ENCODE peak calls at places on chromosome 16, in nine cellular contexts. X, I, C, D, Q, N, M, P and T are unnamed samples.

GRCh38 chr16:963913-964695 is 6.7 kb downstream of the LMF1 start:
- DNase-seq in P (no peak), Q (no peak), M (no peak), I (no peak), X (peak), D (no peak), C (no peak), N (no peak), T (no peak)

GRCh38 chr16:4260360-4260759 is 12.5 kb downstream of the TFAP4 start:
- DNase-seq in D (no peak), P (no peak), Q (no peak), M (peak), X (peak), C (no peak), N (no peak), I (peak), T (no peak)

GRCh38 chr16:23389201-23389600 is 63.8 kb downstream of the COG7 start:
- DNase-seq in D (no peak), X (no peak), P (no peak), M (no peak), I (no peak), Q (no peak), N (no peak), C (no peak), T (no peak)

GRCh38 chr16:61858996-61859395 is 177.2 kb downstream of the CDH8 start:
- DNase-seq in N (no peak), M (no peak), C (no peak), D (no peak), P (no peak), I (no peak), Q (no peak), X (no peak), T (no peak)

GRCh38 chr16:59192551-59193199 is 458.6 kb upstream of the GOT2 start:
- DNase-seq in N (no peak), P (peak), C (peak), X (no peak), D (no peak), I (no peak), M (no peak), Q (peak), T (no peak)

GRCh38 chr16:53664724-53665345 is 38.8 kb downstream of the RPGRIP1L start:
- DNase-seq in N (no peak), P (no peak), C (no peak), D (peak), I (no peak), X (no peak), M (no peak), Q (no peak), T (no peak)

GRCh38 chr16:19700319-19700781 is 17.7 kb downstream of the KNOP1 start:
- DNase-seq in M (no peak), X (peak), N (no peak), D (no peak), P (no peak), I (no peak), Q (no peak), C (no peak), T (peak)

GRCh38 chr16:75019586-75019985 is 20.8 kb downstream of the ZNRF1 start:
- DNase-seq in Q (no peak), X (no peak), C (no peak), I (no peak), P (no peak), M (no peak), D (no peak), N (no peak), T (no peak)

GRCh38 chr16:69894675-69895074 is 56.5 kb upstream of the CLEC18A start:
- DNase-seq in M (peak), D (no peak), N (no peak), Q (no peak), X (no peak), I (no peak), C (no peak), P (no peak), T (no peak)

GRCh38 chr16:51592013-51592501 is 441.0 kb upstream of the SALL1 start:
- DNase-seq in P (no peak), X (no peak), N (no peak), D (no peak), I (no peak), C (peak), M (no peak), Q (no peak), T (no peak)

GRCh38 chr16:31875112-31875803 is 1.7 kb downstream of the ZNF267 start:
- DNase-seq in M (no peak), D (no peak), I (no peak), C (no peak), P (no peak), Q (no peak), X (no peak), N (no peak), T (no peak)

GRCh38 chr16:31874354-31875111 is 926 bp downstream of the ZNF267 start:
- DNase-seq in I (peak), P (no peak), Q (peak), X (no peak), M (no peak), N (no peak), D (peak), C (no peak), T (no peak)

GRCh38 chr16:31877876-31878642 is 4.5 kb downstream of the ZNF267 start:
- DNase-seq in Q (no peak), N (no peak), I (no peak), D (no peak), M (no peak), X (no peak), P (no peak), C (no peak), T (no peak)

GRCh38 chr16:31879937-31880321 is 6.3 kb downstream of the ZNF267 start:
- DNase-seq in I (no peak), D (no peak), P (no peak), N (no peak), Q (no peak), C (no peak), X (no peak), M (no peak), T (no peak)

DNA sequence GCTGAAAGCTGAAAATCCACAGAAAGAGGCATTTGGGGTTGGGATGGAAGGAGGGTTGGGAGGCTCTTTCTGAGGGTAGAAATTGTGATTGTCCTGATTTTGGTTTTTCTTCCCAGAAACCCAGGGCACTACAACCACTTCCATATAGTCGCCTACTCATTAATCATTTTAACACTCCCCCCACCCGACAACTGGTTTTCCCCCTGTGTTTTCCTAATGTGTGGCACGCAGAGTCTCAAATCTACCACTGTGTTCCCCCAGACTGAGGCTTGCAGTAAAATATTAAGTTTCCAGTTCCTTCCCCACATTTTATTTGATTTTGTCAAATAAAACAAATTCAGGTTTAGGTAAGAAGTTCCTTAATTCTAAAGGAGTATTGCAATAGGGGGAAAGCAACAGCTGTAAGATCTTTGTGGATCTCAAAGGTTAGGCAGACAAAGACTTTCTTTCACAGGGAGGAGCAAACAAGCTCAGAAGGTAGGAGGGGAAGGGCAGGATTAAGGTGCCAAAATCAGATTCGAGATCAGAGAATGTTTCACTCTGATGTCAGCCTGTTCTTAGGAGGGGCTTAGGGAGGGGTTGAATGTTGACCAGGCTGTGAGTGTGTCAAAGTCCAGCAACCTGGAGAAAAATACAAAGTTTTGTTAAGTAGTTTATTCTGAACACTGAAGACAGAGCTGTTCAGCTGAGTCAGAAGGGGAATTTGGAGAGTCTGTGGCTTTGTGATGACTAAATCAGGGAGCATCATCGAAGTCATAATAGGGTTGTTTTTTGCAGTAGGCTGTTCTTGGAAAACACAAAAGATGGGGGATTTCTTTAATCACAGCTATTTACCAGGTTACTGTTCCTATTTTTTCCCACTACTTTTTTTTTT is 3.6 kb downstream of the ZNF267 start:
- DNase-seq in D (peak), N (no peak), X (no peak), P (no peak), Q (no peak), C (no peak), M (no peak), I (no peak), T (no peak)
- TF ChIP-seq POLR2AphosphoS5 in D (peak), N (no peak), X (no peak), P (no peak), Q (no peak), C (no peak), M (no peak), I (no peak), T (no peak)

GRCh38 chr16:76265434-76266045 is 11.7 kb upstream of the CNTNAP4 start:
- DNase-seq in M (no peak), I (no peak), Q (peak), N (peak), D (no peak), X (peak), P (peak), C (peak), T (no peak)
- TF ChIP-seq CTCF in M (no peak), I (peak), Q (peak), N (no peak), D (peak), X (peak), P (peak), C (peak), T (no peak)

GRCh38 chr16:9112166-9112843 is 20.9 kb downstream of the HAPSTR1 start:
- DNase-seq in P (no peak), D (no peak), C (no peak), Q (no peak), I (no peak), M (no peak), N (no peak), X (no peak), T (no peak)

GRCh38 chr16:9114842-9115241 is 23.4 kb downstream of the HAPSTR1 start:
- DNase-seq in I (no peak), D (no peak), Q (no peak), M (no peak), P (no peak), N (no peak), C (no peak), X (no peak), T (no peak)

GRCh38 chr16:9114112-9114511 is 22.7 kb downstream of the HAPSTR1 start:
- DNase-seq in N (no peak), P (no peak), C (no peak), D (no peak), X (no peak), I (no peak), M (no peak), Q (no peak), T (no peak)

GRCh38 chr16:9112844-9113186 is 21.4 kb downstream of the HAPSTR1 start:
- DNase-seq in X (no peak), P (no peak), D (no peak), N (no peak), M (no peak), Q (no peak), C (no peak), I (no peak), T (no peak)

DNA sequence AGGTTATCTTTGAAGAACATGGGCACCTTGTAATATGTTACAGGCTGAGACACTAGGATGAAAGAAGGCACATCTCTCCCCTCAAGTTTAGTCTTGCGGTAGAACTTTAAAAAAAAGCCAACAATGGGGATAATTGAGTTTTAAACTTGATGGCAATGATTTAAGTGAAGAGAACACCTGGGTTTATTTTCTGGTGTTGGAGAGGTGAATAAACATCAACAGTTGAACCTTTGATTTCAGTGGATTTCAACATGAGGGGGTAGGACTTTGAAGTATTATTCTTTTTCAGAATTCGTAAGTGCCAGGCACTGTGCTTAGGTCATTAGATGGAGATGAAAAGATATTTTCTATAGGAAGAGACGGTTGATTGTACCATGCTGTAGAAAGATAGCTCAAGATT is 22.3 kb downstream of the HAPSTR1 start:
- DNase-seq in Q (no peak), D (no peak), N (no peak), M (no peak), C (no peak), X (no peak), I (no peak), P (no peak), T (no peak)
- TF ChIP-seq POLR2AphosphoS5 in Q (no peak), D (no peak), N (no peak), M (no peak), C (no peak), X (no peak), I (no peak), P (no peak), T (no peak)

GRCh38 chr16:3121843-3122467 is 9.6 kb downstream of the ZNF205 start:
- DNase-seq in Q (no peak), M (no peak), I (no peak), P (no peak), C (no peak), N (no peak), D (no peak), X (no peak), T (no peak)

GRCh38 chr16:3122926-3123570 is 10.7 kb downstream of the ZNF205 start:
- DNase-seq in M (no peak), D (no peak), N (no peak), P (no peak), X (no peak), C (no peak), Q (no peak), I (no peak), T (no peak)

GRCh38 chr16:3127745-3128144 is 7.1 kb upstream of the ZNF213 start:
- DNase-seq in X (no peak), D (no peak), N (no peak), I (no peak), P (no peak), C (peak), Q (no peak), M (no peak), T (no peak)

GRCh38 chr16:3120435-3120834 is 8.0 kb downstream of the ZNF205 start:
- DNase-seq in N (no peak), D (no peak), Q (no peak), I (no peak), M (no peak), C (no peak), P (no peak), X (no peak), T (no peak)

DNA sequence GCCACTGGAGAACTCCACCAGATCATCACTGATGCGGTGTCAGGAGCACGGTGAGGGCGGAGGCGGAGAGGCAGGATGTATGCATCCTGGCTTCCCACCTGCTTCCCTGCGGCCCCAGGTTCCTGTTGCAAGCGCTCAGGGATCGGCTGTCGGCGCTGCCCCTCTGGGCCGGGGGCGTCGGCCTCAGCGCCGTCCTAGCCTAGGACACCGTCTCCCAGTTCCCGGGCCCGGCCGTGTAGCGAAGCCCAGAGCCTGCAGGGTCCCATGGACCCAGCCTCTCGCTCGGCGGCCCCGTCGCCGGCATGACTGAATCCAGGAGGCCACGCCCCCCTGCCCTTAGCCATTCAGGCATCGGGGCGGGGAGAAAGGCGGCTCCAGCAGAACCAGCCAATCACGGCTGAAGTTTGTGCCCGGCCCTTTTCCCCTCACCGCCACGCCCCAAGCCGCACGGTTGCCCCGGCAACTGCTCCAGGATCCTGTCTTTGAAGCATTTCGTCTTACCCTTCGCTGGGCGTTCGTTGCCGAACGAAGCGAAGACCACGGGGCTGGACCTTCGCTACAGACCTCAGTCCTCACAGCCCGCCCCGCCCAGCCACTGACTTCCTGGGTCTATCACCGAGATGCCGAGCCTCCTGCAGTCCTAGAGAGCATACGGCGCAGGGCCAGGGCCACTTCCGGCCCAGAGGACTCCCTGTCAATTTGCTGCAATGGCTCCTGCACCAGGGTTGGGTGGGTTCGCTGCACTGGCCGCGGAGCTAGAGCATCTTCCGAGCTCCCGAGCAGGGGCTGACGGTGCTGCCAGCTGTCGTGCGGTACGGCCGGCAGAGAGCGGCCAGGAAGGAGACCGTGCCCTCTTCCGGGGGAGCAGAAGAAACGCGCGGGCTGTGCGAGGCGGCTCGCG is 10.6 kb upstream of the ZNF213 start:
- DNase-seq in Q (peak), I (peak), N (peak), X (peak), M (peak), C (peak), P (peak), D (peak), T (peak)
- TF ChIP-seq CTCF in Q (no peak), I (peak), N (no peak), X (no peak), M (peak), C (peak), P (peak), D (peak), T (no peak)

GRCh38 chr16:85274501-85274900 is 162.2 kb upstream of the CIBAR2 start:
- DNase-seq in N (no peak), C (no peak), M (no peak), X (no peak), D (no peak), Q (no peak), P (no peak), I (no peak), T (no peak)

GRCh38 chr16:85273293-85273692 is 161.0 kb upstream of the CIBAR2 start:
- DNase-seq in M (no peak), P (no peak), Q (no peak), D (no peak), I (no peak), X (no peak), C (no peak), N (no peak), T (no peak)

GRCh38 chr16:85270365-85270764 is 158.1 kb upstream of the CIBAR2 start:
- DNase-seq in D (no peak), N (no peak), Q (peak), P (no peak), X (no peak), C (no peak), I (no peak), M (no peak), T (no peak)

GRCh38 chr16:85269165-85269564 is 156.9 kb upstream of the CIBAR2 start:
- DNase-seq in Q (no peak), N (no peak), D (no peak), X (no peak), C (no peak), P (no peak), M (no peak), I (no peak), T (no peak)

DNA sequence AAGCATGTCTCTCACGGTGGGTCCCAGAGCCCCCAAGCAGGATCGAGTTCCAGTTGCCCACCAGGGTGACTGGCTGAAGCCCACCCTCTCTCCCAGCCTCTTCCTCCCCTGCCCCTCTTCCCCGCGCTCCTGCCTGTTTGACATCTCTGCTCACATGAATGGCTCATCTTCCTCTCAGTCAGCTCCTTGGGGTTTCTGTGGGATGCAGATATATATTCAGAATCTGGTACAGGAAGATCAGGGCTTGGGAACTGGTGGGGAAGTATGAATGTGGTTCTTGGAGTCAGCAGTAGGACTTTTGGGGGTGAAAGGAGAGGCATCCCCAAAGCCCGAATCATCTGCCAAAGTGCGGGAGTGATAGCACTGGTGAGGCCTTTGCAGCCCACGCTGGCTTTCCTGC is 158.9 kb upstream of the CIBAR2 start:
- DNase-seq in N (no peak), Q (no peak), C (no peak), M (no peak), I (no peak), P (no peak), X (no peak), D (no peak), T (no peak)
- TF ChIP-seq POLR2AphosphoS5 in N (no peak), Q (no peak), C (no peak), M (no peak), I (no peak), P (no peak), X (no peak), D (no peak), T (no peak)

GRCh38 chr16:86252596-86252995 is 257.7 kb upstream of the FOXF1 start:
- DNase-seq in Q (peak), C (peak), I (no peak), X (peak), M (no peak), P (peak), D (no peak), N (peak), T (no peak)
- TF ChIP-seq CTCF in Q (peak), C (peak), I (no peak), X (peak), M (no peak), P (peak), D (peak), N (peak), T (no peak)

GRCh38 chr16:56872863-56873391 is 7.9 kb downstream of the SLC12A3 start:
- DNase-seq in M (no peak), I (no peak), D (no peak), C (no peak), Q (no peak), X (no peak), P (no peak), N (no peak), T (no peak)

GRCh38 chr16:56870271-56870888 is 5.4 kb downstream of the SLC12A3 start:
- DNase-seq in I (no peak), N (no peak), D (no peak), P (no peak), Q (no peak), X (no peak), C (no peak), M (no peak), T (no peak)

GRCh38 chr16:56869513-56870270 is 4.7 kb downstream of the SLC12A3 start:
- DNase-seq in X (peak), N (peak), P (peak), M (no peak), I (peak), Q (no peak), C (peak), D (no peak), T (no peak)

GRCh38 chr16:56868175-56868574 is 3.2 kb downstream of the SLC12A3 start:
- DNase-seq in X (no peak), N (no peak), Q (no peak), C (no peak), P (no peak), I (no peak), M (no peak), D (no peak), T (no peak)

GRCh38 chr16:56871172-56871593 is 6.2 kb downstream of the SLC12A3 start:
- DNase-seq in M (peak), Q (peak), D (peak), N (no peak), P (no peak), I (no peak), C (no peak), X (peak), T (no peak)
- TF ChIP-seq POLR2AphosphoS5 in M (no peak), Q (no peak), D (no peak), N (no peak), P (no peak), I (no peak), C (no peak), X (no peak), T (no peak)